ENCODE peak calls at places on chromosomes 2 and 18, in five cellular contexts. R is Right ventricle myocardium superior, K is SHP77, M is HTR-8/SVneo, W is DMS 273 treated with DMSO at 0.1 percent for 48 hours. I is an unnamed sample.

GRCh38 chr2:64652231-64653173 is 1.2 kb downstream of the SERTAD2 start:
- DNase-seq in R (peak; percentile 49), K (peak; percentile 19), M (peak; percentile 60), W (peak; percentile 20), I (peak; percentile 34)

GRCh38 chr2:140502951-140503630 is 1627.7 kb downstream of the LRP1B start:
- DNase-seq in R (no peak), K (no peak), M (no peak), W (no peak), I (no peak)

GRCh38 chr2:29398384-29399237 is 283.4 kb downstream of the CLIP4 start:
- DNase-seq in R (no peak), K (no peak), M (no peak), W (no peak), I (no peak)

GRCh38 chr2:28507806-28508764 is 12.2 kb downstream of the PLB1 start:
- DNase-seq in R (no peak), K (peak; percentile 59), M (no peak), W (no peak), I (no peak)

GRCh38 chr2:164589522-164589921 is 31.8 kb downstream of the GRB14 start:
- DNase-seq in R (no peak), K (no peak), M (no peak), W (peak; percentile 21), I (no peak)

GRCh38 chr2:27701676-27702075 is 38.0 kb downstream of the SLC4A1AP start:
- DNase-seq in R (peak; percentile 60), K (peak; percentile 59), M (no peak), W (no peak), I (no peak)

GRCh38 chr18:76343938-76344569 is 151.0 kb downstream of the ZNF516 start:
- DNase-seq in R (no peak), K (no peak), M (no peak), W (no peak), I (no peak)

GRCh38 chr2:157875720-157876065 is 437 bp downstream of the ACVR1 start:
- DNase-seq in R (peak; percentile 72), K (no peak), M (peak; percentile 21), W (no peak), I (peak; percentile 47)

GRCh38 chr2:130354135-130354420 is 1.8 kb upstream of the PTPN18 start:
- DNase-seq in R (no peak), K (no peak), M (no peak), W (no peak), I (no peak)

GRCh38 chr18:79877163-79878091 is 74.0 kb downstream of the SLC66A2 start:
- DNase-seq in R (peak; percentile 26), K (no peak), M (no peak), W (no peak), I (no peak)

GRCh38 chr18:9869713-9870430 is 15.9 kb upstream of the TXNDC2 start:
- DNase-seq in R (no peak), K (no peak), M (peak; percentile 56), W (no peak), I (no peak)

GRCh38 chr2:113230531-113230930 is 48.2 kb downstream of the PAX8 start:
- DNase-seq in R (no peak), K (no peak), M (no peak), W (no peak), I (no peak)

GRCh38 chr18:13564579-13564978 is 161.8 kb downstream of the FAM210A start:
- DNase-seq in R (peak; percentile 81), K (no peak), M (no peak), W (no peak), I (peak; percentile 76)

GRCh38 chr2:234292205-234292954 is 204.5 kb downstream of the ARL4C start:
- DNase-seq in R (no peak), K (no peak), M (no peak), W (no peak), I (no peak)

GRCh38 chr18:21051615-21052014 is 60.0 kb downstream of the ROCK1 start:
- DNase-seq in R (no peak), K (no peak), M (no peak), W (no peak), I (no peak)

GRCh38 chr18:8868779-8869415 is 163.5 kb downstream of the MTCL1 start:
- DNase-seq in R (no peak), K (no peak), M (no peak), W (no peak), I (no peak)

GRCh38 chr18:9575558-9575957 is 38.8 kb downstream of the PPP4R1 start:
- DNase-seq in R (peak; percentile 65), K (peak; percentile 73), M (peak; percentile 77), W (no peak), I (peak; percentile 42)

GRCh38 chr2:136360790-136361189 is 242.8 kb upstream of the CXCR4 start:
- DNase-seq in R (no peak), K (no peak), M (no peak), W (no peak), I (no peak)

GRCh38 chr2:191866675-191867506 is 20.0 kb upstream of the CAVIN2 start:
- DNase-seq in R (no peak), K (no peak), M (peak; percentile 63), W (no peak), I (peak; percentile 45)

GRCh38 chr2:119332953-119333352 is 33.7 kb downstream of the C2orf76 start:
- DNase-seq in R (no peak), K (no peak), M (no peak), W (no peak), I (no peak)

GRCh38 chr2:58054264-58054663 is 7.7 kb downstream of the VRK2 start:
- DNase-seq in R (no peak), K (no peak), M (no peak), W (no peak), I (no peak)

GRCh38 chr18:52060612-52061259 is 279.3 kb upstream of the DCC start:
- DNase-seq in R (no peak), K (no peak), M (no peak), W (no peak), I (no peak)

GRCh38 chr2:44044281-44044720 is 48.5 kb upstream of the LRPPRC start:
- DNase-seq in R (peak; percentile 77), K (peak; percentile 79), M (peak; percentile 91), W (peak; percentile 49), I (peak; percentile 78)

GRCh38 chr2:28649481-28650260 is 102.0 kb upstream of the PPP1CB start:
- DNase-seq in R (no peak), K (no peak), M (no peak), W (no peak), I (no peak)

GRCh38 chr2:26598336-26599006 is 42.7 kb downstream of the CIB4 start:
- DNase-seq in R (peak; percentile 22), K (no peak), M (no peak), W (no peak), I (no peak)

GRCh38 chr2:8049851-8050571 is 631.8 kb upstream of the ID2 start:
- DNase-seq in R (no peak), K (no peak), M (no peak), W (no peak), I (no peak)

GRCh38 chr2:149877913-149878312 is 290.3 kb upstream of the MMADHC start:
- DNase-seq in R (no peak), K (no peak), M (no peak), W (no peak), I (no peak)

GRCh38 chr2:234858790-234859329 is 93.0 kb upstream of the SH3BP4 start:
- DNase-seq in R (no peak), K (no peak), M (no peak), W (no peak), I (no peak)

GRCh38 chr2:231685349-231686191 is 22.8 kb upstream of the PTMA start:
- DNase-seq in R (no peak), K (peak; percentile 93), M (no peak), W (no peak), I (no peak)

GRCh38 chr2:38835015-38835601 is 40.6 kb downstream of the DHX57 start:
- DNase-seq in R (no peak), K (peak; percentile 6), M (peak; percentile 14), W (no peak), I (no peak)

GRCh38 chr2:85844486-85844885 is 44.3 kb downstream of the ST3GAL5 start:
- DNase-seq in R (no peak), K (no peak), M (no peak), W (no peak), I (no peak)

GRCh38 chr2:123652320-123652719 is 372.8 kb upstream of the CNTNAP5 start:
- DNase-seq in R (no peak), K (no peak), M (no peak), W (no peak), I (no peak)

GRCh38 chr2:54206596-54206995 is 49.4 kb downstream of the TSPYL6 start:
- DNase-seq in R (no peak), K (peak; percentile 35), M (peak; percentile 42), W (no peak), I (no peak)

GRCh38 chr2:188369365-188369764 is 77.7 kb downstream of the GULP1 start:
- DNase-seq in R (no peak), K (no peak), M (peak; percentile 63), W (peak; percentile 9), I (peak; percentile 51)

GRCh38 chr2:179877601-179878364 is 16.4 kb upstream of the ZNF385B start:
- DNase-seq in R (no peak), K (no peak), M (no peak), W (no peak), I (no peak)

GRCh38 chr2:207257291-207258190 is 91.8 kb upstream of the KLF7 start:
- DNase-seq in R (no peak), K (no peak), M (no peak), W (no peak), I (no peak)

GRCh38 chr18:48488388-48488850 is 50.4 kb upstream of the CTIF start:
- DNase-seq in R (peak; percentile 85), K (no peak), M (peak; percentile 75), W (no peak), I (peak; percentile 63)

GRCh38 chr18:812673-813404 is 797 bp upstream of the YES1 start:
- DNase-seq in R (peak; percentile 87), K (peak; percentile 48), M (no peak), W (peak; percentile 26), I (peak; percentile 68)

GRCh38 chr18:22466608-22467390 is 49.1 kb upstream of the CTAGE1 start:
- DNase-seq in R (no peak), K (no peak), M (no peak), W (no peak), I (peak; percentile 56)

GRCh38 chr2:42296226-42296625 is 64.8 kb downstream of the COX7A2L start:
- DNase-seq in R (no peak), K (no peak), M (no peak), W (no peak), I (no peak)